ENCODE peak calls at places on chromosomes 5 and 9, in seven cellular contexts. A, H, Y, Q, B, D and W are unnamed samples.

GRCh38 chr5:28110756-28111155 is 1072.4 kb upstream of the CDH9 start:
- DNase-seq in Q (no peak), A (no peak), B (no peak), H (no peak), Y (no peak), D (no peak), W (no peak)

GRCh38 chr9:105735366-105735765 is 41.0 kb downstream of the TMEM38B start:
- DNase-seq in B (no peak), Y (no peak), A (no peak), H (no peak), Q (no peak), D (no peak), W (no peak)

GRCh38 chr5:165360366-165361142 is 1855.1 kb downstream of the MAT2B start:
- DNase-seq in Q (no peak), D (no peak), B (no peak), Y (no peak), H (no peak), A (no peak), W (no peak)

GRCh38 chr9:3215658-3216057 is 310.1 kb downstream of the RFX3 start:
- DNase-seq in Y (no peak), D (no peak), A (no peak), Q (no peak), H (no peak), B (no peak), W (no peak)

GRCh38 chr9:75930766-75931311 is 40.4 kb downstream of the PCSK5 start:
- DNase-seq in D (no peak), B (no peak), Y (no peak), A (no peak), Q (peak), H (no peak), W (no peak)

GRCh38 chr9:128610889-128611288 is 45.8 kb downstream of the DYNC2I2 start:
- DNase-seq in A (no peak), Y (no peak), B (no peak), Q (no peak), D (no peak), H (no peak), W (no peak)

GRCh38 chr9:36980148-36980974 is 53.7 kb downstream of the PAX5 start:
- DNase-seq in B (no peak), A (peak), D (no peak), H (no peak), Y (no peak), Q (peak), W (no peak)

GRCh38 chr5:51404256-51404655 is 21.0 kb downstream of the ISL1 start:
- DNase-seq in H (no peak), Y (no peak), D (no peak), B (no peak), A (no peak), Q (no peak), W (no peak)

GRCh38 chr5:87829214-87829551 is 416.5 kb upstream of the CCNH start:
- DNase-seq in Q (no peak), A (no peak), B (peak), H (peak), Y (peak), D (no peak), W (peak)

GRCh38 chr5:139565411-139566305 is 4.5 kb downstream of the UBE2D2 start:
- DNase-seq in A (no peak), H (no peak), D (peak), B (no peak), Q (no peak), Y (no peak), W (no peak)

GRCh38 chr9:34540826-34541225 is 18.0 kb upstream of the ENHO start:
- DNase-seq in Q (no peak), A (no peak), D (no peak), H (no peak), Y (no peak), B (no peak), W (no peak)

GRCh38 chr5:40615586-40616193 is 64.0 kb upstream of the PTGER4 start:
- DNase-seq in Q (no peak), D (no peak), B (no peak), Y (no peak), H (no peak), A (no peak), W (no peak)

GRCh38 chr5:50990296-50990924 is 324.0 kb downstream of the PARP8 start:
- DNase-seq in H (no peak), Y (no peak), B (no peak), D (no peak), Q (no peak), A (no peak), W (no peak)

GRCh38 chr5:178247481-178248456 is 15.2 kb upstream of the PHYKPL start:
- DNase-seq in D (no peak), Y (no peak), A (peak), B (no peak), Q (no peak), H (no peak), W (no peak)

GRCh38 chr5:168273056-168273980 is 18.1 kb upstream of the WWC1 start:
- DNase-seq in D (no peak), B (no peak), H (no peak), Q (no peak), A (peak), Y (no peak), W (no peak)

GRCh38 chr5:31470608-31471007 is 61.3 kb downstream of the DROSHA start:
- DNase-seq in A (no peak), Y (no peak), D (no peak), Q (no peak), B (no peak), H (peak), W (peak)

GRCh38 chr5:99911971-99912370 is 623.2 kb upstream of the FAM174A start:
- DNase-seq in Y (no peak), D (no peak), A (no peak), B (no peak), Q (no peak), H (no peak), W (no peak)

GRCh38 chr5:140043508-140043872 is 391 bp upstream of the NRG2 start:
- DNase-seq in D (no peak), Q (peak), Y (no peak), B (no peak), H (no peak), A (peak), W (peak)